ENCODE peak calls at places on chromosome 5, in four cellular contexts. H is kidney epithelial cell, V is pulmonary artery endothelial cell, U is LoVo. P is an unnamed sample.

GRCh38 chr5:83927140-83927733 is 206.6 kb upstream of the HAPLN1 start:
- DNase-seq in U (peak), V (no peak), H (no peak), P (peak)

GRCh38 chr5:68770566-68770965 is 323.2 kb upstream of the SLC30A5 start:
- DNase-seq in U (no peak), V (no peak), H (no peak), P (no peak)

GRCh38 chr5:168443950-168444700 is 42.1 kb upstream of the RARS1 start:
- DNase-seq in V (no peak), U (no peak), H (no peak), P (no peak)

GRCh38 chr5:39616131-39616530 is 191.4 kb upstream of the DAB2 start:
- DNase-seq in V (no peak), H (no peak), U (peak), P (no peak)

GRCh38 chr5:2238732-2239131 is 356.0 kb upstream of the IRX4 start:
- DNase-seq in H (no peak), V (no peak), U (no peak), P (no peak)

GRCh38 chr5:110361501-110361900 is 365.0 kb downstream of the TMEM232 start:
- DNase-seq in H (peak), V (no peak), U (no peak), P (no peak)

GRCh38 chr5:158511454-158511853 is 588.3 kb downstream of the EBF1 start:
- DNase-seq in H (no peak), V (no peak), U (no peak), P (no peak)

GRCh38 chr5:107670028-107670926 is 460 bp downstream of the EFNA5 start:
- DNase-seq in H (no peak), U (peak), V (no peak), P (peak)

GRCh38 chr5:43631182-43631910 is 28.4 kb downstream of the NNT start:
- DNase-seq in H (peak), U (peak), V (peak), P (peak)

GRCh38 chr5:133203317-133204305 is 151.8 kb downstream of the HSPA4 start:
- DNase-seq in V (no peak), U (no peak), H (peak), P (no peak)

GRCh38 chr5:87780831-87781760 is 368.4 kb upstream of the CCNH start:
- DNase-seq in H (peak), U (peak), V (peak), P (peak)

GRCh38 chr5:82570-82969 is 9.4 kb upstream of the PLEKHG4B start:
- DNase-seq in U (no peak), V (no peak), H (no peak), P (no peak)

GRCh38 chr5:107937198-107937597 is 266.5 kb upstream of the EFNA5 start:
- DNase-seq in V (no peak), U (no peak), H (no peak), P (no peak)

GRCh38 chr5:113089653-113090335 is 113.2 kb downstream of the DCP2 start:
- DNase-seq in H (no peak), V (no peak), U (no peak), P (peak)

GRCh38 chr5:34998058-34998789 is 49.5 kb downstream of the AGXT2 start:
- DNase-seq in U (no peak), V (no peak), H (no peak), P (no peak)

GRCh38 chr5:68456756-68457217 is 241.2 kb downstream of the PIK3R1 start:
- DNase-seq in H (peak), V (peak), U (peak), P (peak)

GRCh38 chr5:68240196-68240595 is 24.6 kb downstream of the PIK3R1 start:
- DNase-seq in H (no peak), U (no peak), V (no peak), P (no peak)

P was measured in myocyte.